ENCODE peak calls at places on chromosomes 6 and 20, in ten cellular contexts. V is stimulated activated CD8-positive, alpha-beta memory T cell treated with anti-CD3 and anti-CD28 coated beads, Interleukin-4, amount 100 ng/mL, for 24 hours; E is amniotic stem cell; Q is GM13976; L is mammary epithelial cell; D is T-helper 17 cell; H is body of pancreas; K is lower leg skin; C is omental fat pad; W is occipital lobe. A is an unnamed sample.
A peak's percentile ranks its signal among the peaks of the same experiment; 100 is the strongest.

GRCh38 chr6:79630883-79631799 is at the start of gene SH3BGRL2:
- DNase-seq in V (peak; percentile 26), E (peak; percentile 10), Q (peak; percentile 78), L (peak; percentile 63), D (peak; percentile 4), H (peak; percentile 93), K (peak; percentile 38), C (peak; percentile 34), W (peak; percentile 72), A (peak; percentile 47)

GRCh38 chr6:85126448-85127178 is 323.3 kb upstream of the NT5E start:
- DNase-seq in V (peak; percentile 4), E (no peak), Q (peak; percentile 13), L (peak; percentile 32), D (no peak), H (peak; percentile 12), K (peak; percentile 40), C (no peak), W (no peak), A (no peak)

GRCh38 chr20:47356526-47357295 is at the start of gene ZMYND8:
- DNase-seq in V (peak; percentile 85), E (peak; percentile 61), Q (peak; percentile 90), L (peak; percentile 95), D (peak; percentile 98), H (peak; percentile 90), K (peak; percentile 95), C (peak; percentile 79), W (peak; percentile 96), A (peak; percentile 98)

GRCh38 chr6:94071835-94072234 is 652.5 kb upstream of the EPHA7 start:
- DNase-seq in V (no peak), E (no peak), Q (no peak), L (no peak), D (no peak), H (no peak), K (no peak), C (no peak), W (no peak), A (no peak)

GRCh38 chr20:47432251-47433210 is 69.2 kb upstream of the NCOA3 start:
- DNase-seq in V (no peak), E (no peak), Q (no peak), L (peak; percentile 59), D (no peak), H (no peak), K (no peak), C (no peak), W (no peak), A (no peak)

GRCh38 chr6:21005816-21006553 is 471.7 kb downstream of the CDKAL1 start:
- DNase-seq in V (no peak), E (peak; percentile 75), Q (no peak), L (peak; percentile 86), D (no peak), H (no peak), K (no peak), C (no peak), W (no peak), A (no peak)

GRCh38 chr6:52937908-52938307 is 28.4 kb upstream of the GSTA3 start:
- DNase-seq in V (no peak), E (no peak), Q (no peak), L (peak; percentile 64), D (no peak), H (no peak), K (no peak), C (no peak), W (no peak), A (no peak)

GRCh38 chr20:45090481-45090880 is 10.4 kb downstream of the KCNS1 start:
- DNase-seq in V (no peak), E (no peak), Q (no peak), L (no peak), D (no peak), H (no peak), K (no peak), C (no peak), W (no peak), A (no peak)